ENCODE peak calls at places on chromosomes 3 and 15, in eight cellular contexts. V is GM13976; F is amniotic stem cell; M is A172; R is coronary artery; U is stimulated activated CD8-positive, alpha-beta memory T cell treated with anti-CD3 and anti-CD28 coated beads, Interleukin-7, amount 100 ng/mL, for 1 hour; O is cardiac muscle cell; J is T-cell. Y is an unnamed sample.

GRCh38 chr15:53323197-53323596 is 436.3 kb downstream of the WDR72 start:
- DNase-seq in V (no peak), F (no peak), M (no peak), R (no peak), U (no peak), O (peak), J (no peak), Y (no peak)

GRCh38 chr3:133862161-133862560 is 33.5 kb downstream of the RAB6B start:
- DNase-seq in V (no peak), F (no peak), M (no peak), R (no peak), U (no peak), O (no peak), J (no peak), Y (no peak)

GRCh38 chr15:66590435-66590834 is 24.6 kb upstream of the LCTL start:
- DNase-seq in V (no peak), F (no peak), M (no peak), R (no peak), U (no peak), O (no peak), J (no peak), Y (no peak)

GRCh38 chr15:44492040-44492439 is 44.9 kb upstream of the EIF3J start:
- DNase-seq in V (no peak), F (no peak), M (no peak), R (no peak), U (no peak), O (no peak), J (no peak), Y (no peak)

GRCh38 chr15:36358094-36358961 is 221.1 kb upstream of the CDIN1 start:
- DNase-seq in V (no peak), F (peak), M (peak), R (no peak), U (no peak), O (no peak), J (no peak), Y (peak)

GRCh38 chr3:195208183-195208582 is 62.8 kb downstream of the XXYLT1 start:
- DNase-seq in V (peak), F (no peak), M (no peak), R (no peak), U (no peak), O (no peak), J (no peak), Y (no peak)

GRCh38 chr3:143653935-143654334 is 194.3 kb downstream of the SLC9A9 start:
- DNase-seq in V (no peak), F (no peak), M (no peak), R (no peak), U (no peak), O (no peak), J (no peak), Y (no peak)

GRCh38 chr3:155676252-155676981 is 68.5 kb downstream of the PLCH1 start:
- DNase-seq in V (no peak), F (peak), M (peak), R (no peak), U (no peak), O (peak), J (no peak), Y (no peak)

GRCh38 chr3:15647629-15648167 is 46.2 kb downstream of the BTD start:
- DNase-seq in V (peak), F (peak), M (peak), R (no peak), U (peak), O (no peak), J (peak), Y (no peak)

GRCh38 chr3:135125171-135125801 is 330.2 kb downstream of the EPHB1 start:
- DNase-seq in V (peak), F (peak), M (peak), R (no peak), U (no peak), O (peak), J (no peak), Y (no peak)

GRCh38 chr3:128933922-128934253 is 54.5 kb downstream of the ACAD9 start:
- DNase-seq in V (no peak), F (no peak), M (no peak), R (no peak), U (no peak), O (no peak), J (no peak), Y (no peak)

GRCh38 chr15:55897560-55898336 is 95.7 kb downstream of the NEDD4 start:
- DNase-seq in V (peak), F (no peak), M (peak), R (no peak), U (no peak), O (peak), J (no peak), Y (peak)

GRCh38 chr3:143443851-143444331 is 324.3 kb downstream of the CHST2 start:
- DNase-seq in V (no peak), F (peak), M (peak), R (no peak), U (no peak), O (no peak), J (no peak), Y (no peak)

GRCh38 chr3:23495507-23495906 is 292.4 kb downstream of the UBE2E2 start:
- DNase-seq in V (no peak), F (no peak), M (peak), R (no peak), U (no peak), O (no peak), J (no peak), Y (no peak)

GRCh38 chr3:28726840-28727239 is 378.2 kb upstream of the AZI2 start:
- DNase-seq in V (peak), F (no peak), M (peak), R (no peak), U (no peak), O (peak), J (no peak), Y (peak)

GRCh38 chr3:40528426-40528825 is 3.7 kb downstream of the ZNF621 start:
- DNase-seq in V (no peak), F (no peak), M (no peak), R (no peak), U (no peak), O (no peak), J (no peak), Y (no peak)

GRCh38 chr3:141218204-141218603 is 13.4 kb upstream of the PXYLP1 start:
- DNase-seq in V (no peak), F (no peak), M (no peak), R (no peak), U (no peak), O (no peak), J (no peak), Y (no peak)

GRCh38 chr3:68306571-68306970 is 625.8 kb downstream of the TAFA4 start:
- DNase-seq in V (peak), F (no peak), M (no peak), R (no peak), U (no peak), O (peak), J (no peak), Y (no peak)

GRCh38 chr3:61805510-61806080 is 244.2 kb downstream of the PTPRG start:
- DNase-seq in V (no peak), F (no peak), M (no peak), R (no peak), U (no peak), O (no peak), J (no peak), Y (no peak)

GRCh38 chr15:45441686-45442085 is 63.3 kb upstream of the GATM start:
- DNase-seq in V (no peak), F (no peak), M (no peak), R (no peak), U (no peak), O (peak), J (no peak), Y (no peak)

GRCh38 chr3:8990266-8991215 is 27.3 kb upstream of the RAD18 start:
- DNase-seq in V (no peak), F (no peak), M (no peak), R (peak), U (no peak), O (no peak), J (no peak), Y (no peak)